ENCODE peak calls at places on chromosomes 1 and 21, in six cellular contexts. One of them, this sample, is unnamed.

GRCh38 chr1:190908691-190909090 is 431.0 kb upstream of the BRINP3 start:
- DNase-seq in K562: no peak
- DNase-seq in keratinocyte: no peak
- DNase-seq in H1: no peak
- DNase-seq in fibroblast of lung: peak
- DNase-seq in GM23248: peak
- DNase-seq in this sample: no peak

GRCh38 chr1:66981679-66982078 is 56.9 kb downstream of the MIER1 start:
- DNase-seq in GM23248: peak
- DNase-seq in H1: no peak
- DNase-seq in fibroblast of lung: no peak
- DNase-seq in K562: no peak
- DNase-seq in keratinocyte: no peak
- DNase-seq in this sample: peak

GRCh38 chr21:46009951-46010655 is 28.5 kb downstream of the COL6A1 start:
- DNase-seq in fibroblast of lung: no peak
- DNase-seq in K562: no peak
- DNase-seq in keratinocyte: no peak
- DNase-seq in GM23248: no peak
- DNase-seq in H1: no peak
- DNase-seq in this sample: no peak

GRCh38 chr1:99652881-99653281 is 7.0 kb downstream of the PALMD start:
- DNase-seq in K562: no peak
- DNase-seq in GM23248: peak
- DNase-seq in fibroblast of lung: peak
- DNase-seq in keratinocyte: no peak
- DNase-seq in H1: no peak
- DNase-seq in this sample: no peak

GRCh38 chr1:153525088-153525713 is 10.6 kb downstream of the S100A6 start:
- DNase-seq in fibroblast of lung: peak
- DNase-seq in GM23248: peak
- DNase-seq in H1: no peak
- DNase-seq in keratinocyte: no peak
- DNase-seq in K562: no peak
- DNase-seq in this sample: no peak

GRCh38 chr21:46008893-46009635 is 27.5 kb downstream of the COL6A1 start:
- DNase-seq in fibroblast of lung: no peak
- DNase-seq in K562: no peak
- DNase-seq in keratinocyte: no peak
- DNase-seq in H1: no peak
- DNase-seq in GM23248: no peak
- DNase-seq in this sample: peak

GRCh38 chr1:219794085-219794743 is 134.1 kb downstream of the SLC30A10 start:
- DNase-seq in K562: no peak
- DNase-seq in keratinocyte: no peak
- DNase-seq in GM23248: no peak
- DNase-seq in fibroblast of lung: peak
- DNase-seq in H1: no peak
- DNase-seq in this sample: no peak

GRCh38 chr1:194117582-194117981 is 931.2 kb upstream of the B3GALT2 start:
- DNase-seq in GM23248: no peak
- DNase-seq in K562: no peak
- DNase-seq in keratinocyte: no peak
- DNase-seq in fibroblast of lung: no peak
- DNase-seq in H1: peak
- DNase-seq in this sample: no peak

GRCh38 chr1:229623838-229624237 is 2.1 kb downstream of the TAF5L start:
- DNase-seq in keratinocyte: no peak
- DNase-seq in GM23248: no peak
- DNase-seq in fibroblast of lung: no peak
- DNase-seq in H1: no peak
- DNase-seq in K562: no peak
- DNase-seq in this sample: no peak

GRCh38 chr1:162612606-162613400 is 19.5 kb upstream of the DDR2 start:
- DNase-seq in GM23248: peak
- DNase-seq in keratinocyte: no peak
- DNase-seq in H1: no peak
- DNase-seq in K562: no peak
- DNase-seq in fibroblast of lung: peak
- DNase-seq in this sample: no peak

GRCh38 chr1:244012232-244012631 is 38.9 kb upstream of the ZBTB18 start:
- DNase-seq in H1: no peak
- DNase-seq in keratinocyte: no peak
- DNase-seq in GM23248: peak
- DNase-seq in fibroblast of lung: peak
- DNase-seq in K562: no peak
- DNase-seq in this sample: no peak

GRCh38 chr1:28864695-28865094 is 49.7 kb upstream of the EPB41 start:
- DNase-seq in H1: no peak
- DNase-seq in GM23248: no peak
- DNase-seq in keratinocyte: no peak
- DNase-seq in fibroblast of lung: no peak
- DNase-seq in K562: no peak
- DNase-seq in this sample: no peak

GRCh38 chr1:6049419-6049818 is 3.7 kb downstream of the KCNAB2 start:
- DNase-seq in GM23248: no peak
- DNase-seq in K562: no peak
- DNase-seq in H1: no peak
- DNase-seq in keratinocyte: no peak
- DNase-seq in fibroblast of lung: no peak
- DNase-seq in this sample: no peak

GRCh38 chr1:156153362-156153761 is at the start of gene SEMA4A:
- DNase-seq in K562: no peak
- DNase-seq in GM23248: no peak
- DNase-seq in fibroblast of lung: no peak
- DNase-seq in keratinocyte: no peak
- DNase-seq in H1: no peak
- DNase-seq in this sample: no peak

GRCh38 chr1:998905-999796 is 746 bp downstream of the HES4 start:
- DNase-seq in fibroblast of lung: no peak
- DNase-seq in GM23248: peak
- DNase-seq in keratinocyte: no peak
- DNase-seq in K562: peak
- DNase-seq in H1: no peak
- DNase-seq in this sample: no peak

GRCh38 chr1:74712863-74713262 is 20.0 kb downstream of the CRYZ start:
- DNase-seq in keratinocyte: no peak
- DNase-seq in K562: no peak
- DNase-seq in fibroblast of lung: peak
- DNase-seq in GM23248: no peak
- DNase-seq in H1: no peak
- DNase-seq in this sample: no peak

GRCh38 chr1:246921481-246921880 is 10.3 kb downstream of the AHCTF1 start:
- DNase-seq in keratinocyte: no peak
- DNase-seq in K562: no peak
- DNase-seq in H1: no peak
- DNase-seq in GM23248: peak
- DNase-seq in fibroblast of lung: peak
- DNase-seq in this sample: no peak

GRCh38 chr1:56675763-56676162 is 30.6 kb downstream of the PRKAA2 start:
- DNase-seq in H1: no peak
- DNase-seq in fibroblast of lung: no peak
- DNase-seq in keratinocyte: no peak
- DNase-seq in GM23248: no peak
- DNase-seq in K562: no peak
- DNase-seq in this sample: no peak

GRCh38 chr1:172906778-172907592 is 143.8 kb downstream of the TNFSF18 start:
- DNase-seq in fibroblast of lung: peak
- DNase-seq in H1: no peak
- DNase-seq in keratinocyte: no peak
- DNase-seq in GM23248: peak
- DNase-seq in K562: peak
- DNase-seq in this sample: peak

GRCh38 chr1:111602974-111603373 is 16.6 kb upstream of the RAP1A start:
- DNase-seq in H1: no peak
- DNase-seq in K562: no peak
- DNase-seq in keratinocyte: no peak
- DNase-seq in fibroblast of lung: no peak
- DNase-seq in GM23248: no peak
- DNase-seq in this sample: no peak

GRCh38 chr1:198741744-198742143 is 102.9 kb downstream of the PTPRC start:
- DNase-seq in fibroblast of lung: peak
- DNase-seq in GM23248: peak
- DNase-seq in keratinocyte: no peak
- DNase-seq in K562: no peak
- DNase-seq in H1: no peak
- DNase-seq in this sample: no peak

GRCh38 chr1:39877980-39878956 is 5.0 kb downstream of the TRIT1 start:
- DNase-seq in K562: no peak
- DNase-seq in H1: no peak
- DNase-seq in keratinocyte: no peak
- DNase-seq in fibroblast of lung: no peak
- DNase-seq in GM23248: no peak
- DNase-seq in this sample: no peak

GRCh38 chr1:39886757-39887231 is 3.5 kb upstream of the TRIT1 start:
- DNase-seq in fibroblast of lung: no peak
- DNase-seq in H1: no peak
- DNase-seq in K562: no peak
- DNase-seq in keratinocyte: no peak
- DNase-seq in GM23248: peak
- DNase-seq in this sample: no peak

GRCh38 chr1:39877231-39877778 is 6.0 kb downstream of the TRIT1 start:
- DNase-seq in H1: no peak
- DNase-seq in K562: no peak
- DNase-seq in fibroblast of lung: no peak
- DNase-seq in GM23248: no peak
- DNase-seq in keratinocyte: no peak
- DNase-seq in this sample: no peak

GRCh38 chr1:39885516-39885915 is 2.2 kb upstream of the TRIT1 start:
- DNase-seq in H1: no peak
- DNase-seq in keratinocyte: no peak
- DNase-seq in fibroblast of lung: no peak
- DNase-seq in K562: no peak
- DNase-seq in GM23248: no peak
- DNase-seq in this sample: no peak

DNA sequence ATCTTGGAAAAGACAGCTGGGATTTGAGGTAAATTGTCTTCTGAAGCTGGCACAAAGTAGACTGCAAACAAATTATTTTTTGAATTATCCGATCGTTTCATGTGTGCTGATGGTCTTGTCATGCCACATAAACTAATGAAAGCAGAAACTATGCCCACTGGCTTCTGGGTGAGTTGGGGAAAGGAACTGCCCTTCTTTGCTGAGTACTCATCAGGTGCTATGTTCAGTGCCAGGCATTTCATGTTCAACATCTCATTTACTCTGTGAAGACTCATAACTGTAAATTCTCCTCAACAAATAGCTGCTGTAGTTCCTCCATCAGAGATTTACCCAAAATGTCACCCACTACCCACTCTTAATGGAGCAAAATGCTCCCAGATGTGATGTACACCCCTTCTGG is 1.2 kb downstream of the TRIT1 start:
- DNase-seq in K562: no peak
- DNase-seq in fibroblast of lung: no peak
- DNase-seq in GM23248: peak
- DNase-seq in keratinocyte: no peak
- DNase-seq in H1: no peak
- DNase-seq in this sample: no peak
- H3K9ac ChIP-seq in K562: peak
- H3K9ac ChIP-seq in fibroblast of lung: no peak
- H3K9ac ChIP-seq in GM23248: peak
- H3K9ac ChIP-seq in keratinocyte: peak
- H3K9ac ChIP-seq in H1: peak
- H3K9ac ChIP-seq in this sample: peak

DNA sequence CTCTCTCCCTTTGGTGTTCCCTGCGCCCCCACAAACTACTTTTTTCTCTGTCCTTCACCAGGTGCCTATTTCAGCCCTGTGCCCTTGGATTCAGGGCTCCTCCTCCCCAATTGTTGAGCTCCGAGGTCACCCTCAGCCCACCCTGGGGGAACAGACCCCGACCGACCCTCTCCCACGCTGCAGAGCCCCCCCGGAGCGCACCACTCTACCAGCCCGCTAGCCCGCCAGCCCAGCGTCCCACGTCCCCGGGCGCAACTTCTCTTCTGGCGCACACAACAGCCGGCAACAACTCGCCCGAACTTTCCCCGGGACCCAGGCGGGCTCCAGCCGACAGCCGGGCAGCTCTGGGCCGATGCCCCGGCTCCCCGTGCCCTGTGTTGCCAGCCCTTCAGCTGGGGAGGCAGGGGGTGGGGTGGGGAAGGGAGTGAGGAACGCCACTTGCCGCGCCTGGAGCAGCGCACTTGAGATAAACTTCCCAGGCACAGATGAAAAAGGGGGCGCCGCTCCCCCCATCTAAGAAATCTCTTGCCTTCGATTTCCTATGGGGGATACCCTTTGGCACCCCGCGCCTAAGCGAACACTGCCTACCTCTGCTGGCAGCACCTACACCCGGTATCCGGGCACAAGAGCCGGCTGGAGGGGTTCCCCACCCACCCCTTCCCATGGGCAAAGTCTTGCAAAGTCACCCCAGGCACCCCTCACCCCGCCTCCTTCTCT is 983 bp downstream of the CASZ1 start:
- DNase-seq in H1: no peak
- DNase-seq in GM23248: peak
- DNase-seq in fibroblast of lung: peak
- DNase-seq in K562: no peak
- DNase-seq in keratinocyte: no peak
- DNase-seq in this sample: no peak
- TF ChIP-seq EZH2 in H1: peak
- TF ChIP-seq EZH2 in GM23248: peak
- TF ChIP-seq EZH2 in fibroblast of lung: peak
- TF ChIP-seq EZH2 in K562: no peak
- TF ChIP-seq EZH2 in keratinocyte: peak
- TF ChIP-seq EZH2 in this sample: peak

GRCh38 chr1:221947731-221948130 is 205.8 kb upstream of the DUSP10 start:
- DNase-seq in K562: no peak
- DNase-seq in H1: no peak
- DNase-seq in GM23248: no peak
- DNase-seq in fibroblast of lung: no peak
- DNase-seq in keratinocyte: peak
- DNase-seq in this sample: no peak
- H3K4me2 ChIP-seq in K562: no peak
- H3K4me2 ChIP-seq in H1: no peak
- H3K4me2 ChIP-seq in GM23248: no peak
- H3K4me2 ChIP-seq in fibroblast of lung: no peak
- H3K4me2 ChIP-seq in keratinocyte: no peak
- H3K4me2 ChIP-seq in this sample: no peak

GRCh38 chr1:101376121-101377095 is 139.6 kb downstream of the S1PR1 start:
- DNase-seq in fibroblast of lung: no peak
- DNase-seq in K562: no peak
- DNase-seq in H1: no peak
- DNase-seq in keratinocyte: no peak
- DNase-seq in GM23248: no peak
- DNase-seq in this sample: peak

GRCh38 chr1:101379037-101379436 is 142.2 kb downstream of the S1PR1 start:
- DNase-seq in H1: no peak
- DNase-seq in GM23248: no peak
- DNase-seq in keratinocyte: no peak
- DNase-seq in fibroblast of lung: no peak
- DNase-seq in K562: no peak
- DNase-seq in this sample: no peak

GRCh38 chr1:101377436-101377835 is 140.6 kb downstream of the S1PR1 start:
- DNase-seq in H1: no peak
- DNase-seq in K562: no peak
- DNase-seq in GM23248: no peak
- DNase-seq in keratinocyte: no peak
- DNase-seq in fibroblast of lung: no peak
- DNase-seq in this sample: peak

GRCh38 chr1:101382135-101382534 is 145.3 kb downstream of the S1PR1 start:
- DNase-seq in H1: no peak
- DNase-seq in GM23248: no peak
- DNase-seq in K562: no peak
- DNase-seq in fibroblast of lung: no peak
- DNase-seq in keratinocyte: no peak
- DNase-seq in this sample: no peak

GRCh38 chr1:101379939-101380338 is 143.1 kb downstream of the S1PR1 start:
- DNase-seq in fibroblast of lung: no peak
- DNase-seq in K562: no peak
- DNase-seq in H1: no peak
- DNase-seq in GM23248: no peak
- DNase-seq in keratinocyte: no peak
- DNase-seq in this sample: no peak
- H3K9ac ChIP-seq in fibroblast of lung: no peak
- H3K9ac ChIP-seq in K562: no peak
- H3K9ac ChIP-seq in H1: no peak
- H3K9ac ChIP-seq in GM23248: no peak
- H3K9ac ChIP-seq in keratinocyte: no peak
- H3K9ac ChIP-seq in this sample: no peak

This sample was measured in DND-41.